ENCODE peak calls at places on chromosomes 4 and X, in six cellular contexts. One of them, this sample, is unnamed.

GRCh38 chr4:156673483-156673882 is 298.1 kb downstream of the PDGFC start:
- DNase-seq in H1: no peak
- DNase-seq in neuronal stem cell: no peak
- DNase-seq in mesendoderm: no peak
- DNase-seq in IMR-90: peak
- DNase-seq in H9: no peak
- DNase-seq in this sample: peak

GRCh38 chr4:182975806-182976205 is 58.6 kb upstream of the DCTD start:
- DNase-seq in mesendoderm: no peak
- DNase-seq in IMR-90: peak
- DNase-seq in neuronal stem cell: no peak
- DNase-seq in H9: no peak
- DNase-seq in H1: no peak
- DNase-seq in this sample: peak

GRCh38 chr4:143337600-143338287 is 1.1 kb downstream of the GAB1 start:
- DNase-seq in IMR-90: peak
- DNase-seq in H9: peak
- DNase-seq in neuronal stem cell: no peak
- DNase-seq in H1: no peak
- DNase-seq in mesendoderm: peak
- DNase-seq in this sample: peak

GRCh38 chr4:128424524-128425195 is 137.0 kb upstream of the PGRMC2 start:
- DNase-seq in IMR-90: peak
- DNase-seq in mesendoderm: no peak
- DNase-seq in neuronal stem cell: no peak
- DNase-seq in H9: no peak
- DNase-seq in H1: no peak
- DNase-seq in this sample: peak

GRCh38 chrX:153409414-153410101 is 1.7 kb upstream of the ZFP92 start:
- DNase-seq in mesendoderm: no peak
- DNase-seq in H1: no peak
- DNase-seq in IMR-90: no peak
- DNase-seq in H9: no peak
- DNase-seq in neuronal stem cell: no peak
- DNase-seq in this sample: no peak

GRCh38 chr4:75673959-75674328 is 733 bp upstream of the G3BP2 start:
- DNase-seq in H1: no peak
- DNase-seq in H9: no peak
- DNase-seq in IMR-90: no peak
- DNase-seq in neuronal stem cell: no peak
- DNase-seq in mesendoderm: peak
- DNase-seq in this sample: no peak

GRCh38 chrX:13043938-13044337 is 482 bp downstream of the FAM9C start:
- DNase-seq in H9: no peak
- DNase-seq in IMR-90: no peak
- DNase-seq in mesendoderm: no peak
- DNase-seq in H1: no peak
- DNase-seq in neuronal stem cell: no peak
- DNase-seq in this sample: no peak

GRCh38 chr4:139954512-139954911 is 199.5 kb downstream of the MAML3 start:
- DNase-seq in mesendoderm: no peak
- DNase-seq in IMR-90: no peak
- DNase-seq in neuronal stem cell: no peak
- DNase-seq in H1: no peak
- DNase-seq in H9: no peak
- DNase-seq in this sample: no peak

GRCh38 chrX:97372006-97372766 is 488.5 kb downstream of the RPA4 start:
- DNase-seq in neuronal stem cell: no peak
- DNase-seq in H1: no peak
- DNase-seq in mesendoderm: no peak
- DNase-seq in H9: no peak
- DNase-seq in IMR-90: no peak
- DNase-seq in this sample: no peak

GRCh38 chr4:141047228-141047884 is 85.9 kb downstream of the RNF150 start:
- DNase-seq in H1: no peak
- DNase-seq in neuronal stem cell: no peak
- DNase-seq in H9: no peak
- DNase-seq in mesendoderm: no peak
- DNase-seq in IMR-90: peak
- DNase-seq in this sample: peak

GRCh38 chr4:151012836-151013235 is 2.2 kb downstream of the LRBA start:
- DNase-seq in IMR-90: no peak
- DNase-seq in H9: no peak
- DNase-seq in mesendoderm: peak
- DNase-seq in H1: no peak
- DNase-seq in neuronal stem cell: no peak
- DNase-seq in this sample: no peak

GRCh38 chr4:55407119-55407518 is 11.4 kb downstream of the TMEM165 start:
- DNase-seq in H1: no peak
- DNase-seq in mesendoderm: no peak
- DNase-seq in neuronal stem cell: no peak
- DNase-seq in IMR-90: no peak
- DNase-seq in H9: no peak
- DNase-seq in this sample: no peak

GRCh38 chrX:44343412-44343942 is at the start of gene EFHC2:
- DNase-seq in mesendoderm: peak
- DNase-seq in H1: peak
- DNase-seq in H9: peak
- DNase-seq in neuronal stem cell: no peak
- DNase-seq in IMR-90: no peak
- DNase-seq in this sample: peak

GRCh38 chrX:17030092-17030491 is 83.6 kb downstream of the REPS2 start:
- DNase-seq in H9: no peak
- DNase-seq in H1: no peak
- DNase-seq in mesendoderm: no peak
- DNase-seq in neuronal stem cell: no peak
- DNase-seq in IMR-90: no peak
- DNase-seq in this sample: no peak

GRCh38 chr4:153038493-153039311 is 102.6 kb downstream of the FHDC1 start:
- DNase-seq in IMR-90: no peak
- DNase-seq in H9: no peak
- DNase-seq in mesendoderm: no peak
- DNase-seq in neuronal stem cell: no peak
- DNase-seq in H1: no peak
- DNase-seq in this sample: no peak

GRCh38 chr4:183141997-183142396 is 42.9 kb downstream of the WWC2 start:
- DNase-seq in neuronal stem cell: no peak
- DNase-seq in H9: no peak
- DNase-seq in H1: no peak
- DNase-seq in mesendoderm: no peak
- DNase-seq in IMR-90: no peak
- DNase-seq in this sample: no peak

GRCh38 chr4:102678695-102679335 is 82.0 kb downstream of the MANBA start:
- DNase-seq in H1: no peak
- DNase-seq in H9: no peak
- DNase-seq in mesendoderm: peak
- DNase-seq in neuronal stem cell: no peak
- DNase-seq in IMR-90: no peak
- DNase-seq in this sample: no peak

GRCh38 chr4:120555058-120555457 is 367.5 kb downstream of the PRDM5 start:
- DNase-seq in H1: no peak
- DNase-seq in neuronal stem cell: no peak
- DNase-seq in IMR-90: no peak
- DNase-seq in H9: no peak
- DNase-seq in mesendoderm: no peak
- DNase-seq in this sample: no peak

GRCh38 chrX:120813982-120814381 is 61.7 kb downstream of the CT47B1 start:
- DNase-seq in H1: no peak
- DNase-seq in mesendoderm: peak
- DNase-seq in H9: peak
- DNase-seq in neuronal stem cell: no peak
- DNase-seq in IMR-90: no peak
- DNase-seq in this sample: no peak

GRCh38 chr4:129218355-129218754 is 122.4 kb downstream of the C4orf33 start:
- DNase-seq in mesendoderm: peak
- DNase-seq in H9: no peak
- DNase-seq in H1: no peak
- DNase-seq in neuronal stem cell: peak
- DNase-seq in IMR-90: no peak
- DNase-seq in this sample: peak

GRCh38 chr4:1055721-1056590 is 44.5 kb downstream of the FGFRL1 start:
- DNase-seq in IMR-90: peak
- DNase-seq in mesendoderm: peak
- DNase-seq in H1: no peak
- DNase-seq in neuronal stem cell: no peak
- DNase-seq in H9: peak
- DNase-seq in this sample: peak

GRCh38 chr4:1291091-1291490 is 1.4 kb downstream of the MAEA start:
- DNase-seq in mesendoderm: no peak
- DNase-seq in IMR-90: no peak
- DNase-seq in H9: peak
- DNase-seq in neuronal stem cell: no peak
- DNase-seq in H1: no peak
- DNase-seq in this sample: no peak

GRCh38 chrX:16870861-16871584 is 861 bp upstream of the RBBP7 start:
- DNase-seq in H9: peak
- DNase-seq in neuronal stem cell: peak
- DNase-seq in mesendoderm: peak
- DNase-seq in IMR-90: no peak
- DNase-seq in H1: peak
- DNase-seq in this sample: peak

DNA sequence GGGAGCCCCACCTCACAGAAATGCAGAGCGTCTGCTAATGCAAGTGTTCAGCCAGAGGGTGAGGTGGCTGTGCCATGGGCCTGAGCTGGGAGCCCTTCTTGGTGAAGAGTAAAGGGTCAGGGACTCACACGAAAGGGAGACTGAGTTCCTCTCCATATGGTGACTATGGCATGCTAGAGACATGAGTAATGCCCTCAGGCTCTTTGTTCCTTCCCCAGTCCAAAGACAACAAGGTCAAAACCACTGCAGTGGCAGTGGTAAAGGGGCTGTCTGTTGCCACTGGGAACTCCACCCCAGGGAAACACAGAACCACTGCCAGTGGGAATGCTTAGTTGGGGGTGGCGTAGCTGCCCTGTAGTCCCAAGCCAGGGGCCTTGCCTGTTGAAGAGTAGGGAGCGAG is 22.4 kb downstream of the RAB40AL start:
- DNase-seq in H9: no peak
- DNase-seq in neuronal stem cell: no peak
- DNase-seq in H1: no peak
- DNase-seq in IMR-90: peak
- DNase-seq in mesendoderm: peak
- DNase-seq in this sample: peak
- H2BK15ac ChIP-seq in H9: no peak
- H2BK15ac ChIP-seq in neuronal stem cell: no peak
- H2BK15ac ChIP-seq in H1: no peak
- H2BK15ac ChIP-seq in IMR-90: no peak
- H2BK15ac ChIP-seq in mesendoderm: no peak
- H2BK15ac ChIP-seq in this sample: no peak

GRCh38 chrX:42070866-42071265 is 147.5 kb upstream of the CASK start:
- DNase-seq in H1: no peak
- DNase-seq in neuronal stem cell: no peak
- DNase-seq in IMR-90: no peak
- DNase-seq in mesendoderm: no peak
- DNase-seq in H9: no peak
- DNase-seq in this sample: no peak

GRCh38 chrX:42075032-42075431 is 151.7 kb upstream of the CASK start:
- DNase-seq in mesendoderm: no peak
- DNase-seq in IMR-90: no peak
- DNase-seq in H1: no peak
- DNase-seq in H9: no peak
- DNase-seq in neuronal stem cell: no peak
- DNase-seq in this sample: no peak

GRCh38 chrX:42073468-42073867 is 150.1 kb upstream of the CASK start:
- DNase-seq in H1: no peak
- DNase-seq in IMR-90: no peak
- DNase-seq in neuronal stem cell: no peak
- DNase-seq in mesendoderm: no peak
- DNase-seq in H9: no peak
- DNase-seq in this sample: no peak
- H2BK15ac ChIP-seq in H1: no peak
- H2BK15ac ChIP-seq in IMR-90: no peak
- H2BK15ac ChIP-seq in neuronal stem cell: no peak
- H2BK15ac ChIP-seq in mesendoderm: no peak
- H2BK15ac ChIP-seq in H9: no peak
- H2BK15ac ChIP-seq in this sample: no peak

GRCh38 chr4:115292320-115293092 is 179.1 kb upstream of the NDST4 start:
- DNase-seq in H9: no peak
- DNase-seq in mesendoderm: no peak
- DNase-seq in IMR-90: no peak
- DNase-seq in H1: no peak
- DNase-seq in neuronal stem cell: no peak
- DNase-seq in this sample: no peak

GRCh38 chr4:115293093-115293462 is 179.7 kb upstream of the NDST4 start:
- DNase-seq in mesendoderm: no peak
- DNase-seq in H1: no peak
- DNase-seq in IMR-90: no peak
- DNase-seq in H9: no peak
- DNase-seq in neuronal stem cell: no peak
- DNase-seq in this sample: no peak

DNA sequence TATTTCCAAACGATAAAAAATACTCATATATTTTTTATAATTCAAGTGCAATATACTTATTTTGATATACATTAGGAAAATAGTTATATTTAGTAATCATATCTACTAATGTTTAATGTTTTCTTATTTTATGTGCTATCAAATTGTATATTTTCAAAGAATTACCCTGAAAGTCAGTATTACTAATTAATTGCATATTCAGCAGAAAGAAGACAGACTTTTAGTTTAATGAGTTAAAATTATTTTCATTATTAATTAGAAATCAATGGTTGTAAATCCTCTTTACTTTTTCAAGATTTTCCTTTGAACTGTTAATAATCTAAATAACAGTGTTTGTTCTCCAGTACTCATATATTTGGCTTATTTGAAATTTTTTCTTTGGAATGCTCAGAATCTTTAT is 181.3 kb upstream of the NDST4 start:
- DNase-seq in neuronal stem cell: no peak
- DNase-seq in H9: no peak
- DNase-seq in H1: no peak
- DNase-seq in IMR-90: no peak
- DNase-seq in mesendoderm: no peak
- DNase-seq in this sample: no peak
- H2BK15ac ChIP-seq in neuronal stem cell: no peak
- H2BK15ac ChIP-seq in H9: no peak
- H2BK15ac ChIP-seq in H1: no peak
- H2BK15ac ChIP-seq in IMR-90: no peak
- H2BK15ac ChIP-seq in mesendoderm: no peak
- H2BK15ac ChIP-seq in this sample: no peak

GRCh38 chr4:41294445-41295062 is 37.8 kb downstream of the UCHL1 start:
- DNase-seq in H9: no peak
- DNase-seq in IMR-90: no peak
- DNase-seq in H1: no peak
- DNase-seq in neuronal stem cell: peak
- DNase-seq in mesendoderm: peak
- DNase-seq in this sample: no peak

GRCh38 chr4:41288254-41288653 is 31.5 kb downstream of the UCHL1 start:
- DNase-seq in H9: no peak
- DNase-seq in IMR-90: no peak
- DNase-seq in neuronal stem cell: no peak
- DNase-seq in mesendoderm: no peak
- DNase-seq in H1: no peak
- DNase-seq in this sample: no peak

GRCh38 chr4:41287852-41288251 is 31.1 kb downstream of the UCHL1 start:
- DNase-seq in H1: no peak
- DNase-seq in H9: no peak
- DNase-seq in IMR-90: no peak
- DNase-seq in neuronal stem cell: no peak
- DNase-seq in mesendoderm: no peak
- DNase-seq in this sample: no peak

GRCh38 chr4:41287005-41287404 is 30.3 kb downstream of the UCHL1 start:
- DNase-seq in H9: no peak
- DNase-seq in mesendoderm: no peak
- DNase-seq in IMR-90: peak
- DNase-seq in H1: no peak
- DNase-seq in neuronal stem cell: no peak
- DNase-seq in this sample: peak

GRCh38 chr4:41290486-41290885 is 33.8 kb downstream of the UCHL1 start:
- DNase-seq in H9: no peak
- DNase-seq in IMR-90: no peak
- DNase-seq in mesendoderm: no peak
- DNase-seq in H1: no peak
- DNase-seq in neuronal stem cell: no peak
- DNase-seq in this sample: no peak
- H2BK15ac ChIP-seq in H9: no peak
- H2BK15ac ChIP-seq in IMR-90: no peak
- H2BK15ac ChIP-seq in mesendoderm: no peak
- H2BK15ac ChIP-seq in H1: no peak
- H2BK15ac ChIP-seq in neuronal stem cell: no peak
- H2BK15ac ChIP-seq in this sample: no peak

This sample was measured in mesenchymal stem cell.